ENCODE peak calls at places on chromosomes 6 and 20, in eight cellular contexts. S is heart right ventricle; B is Peyer's patch; E is CD8-positive, alpha-beta T cell; M is fibroblast of lung; A is psoas muscle; U is cardiac muscle cell; P is upper lobe of right lung. Z is an unnamed sample.

GRCh38 chr20:63508072-63508768 is 9.3 kb upstream of the EEF1A2 start:
- DNase-seq in S (no peak), B (no peak), E (no peak), M (no peak), A (peak; percentile 15), U (no peak), P (peak; percentile 40), Z (no peak)

GRCh38 chr6:27502508-27503435 is 29.9 kb upstream of the ZNF184 start:
- DNase-seq in S (peak; percentile 49), B (peak; percentile 69), E (peak; percentile 66), M (peak; percentile 74), A (no peak), U (peak; percentile 65), P (no peak), Z (peak; percentile 29)

GRCh38 chr20:22905667-22906066 is 129.4 kb upstream of the SSTR4 start:
- DNase-seq in S (peak; percentile 60), B (no peak), E (no peak), M (peak; percentile 59), A (peak; percentile 53), U (peak; percentile 89), P (no peak), Z (no peak)

GRCh38 chr6:87251225-87251624 is 71.2 kb upstream of the SMIM8 start:
- DNase-seq in S (no peak), B (no peak), E (no peak), M (no peak), A (no peak), U (no peak), P (no peak), Z (no peak)

GRCh38 chr6:127459231-127459641 is at the start of gene KIAA0408:
- DNase-seq in S (peak; percentile 60), B (no peak), E (no peak), M (peak; percentile 82), A (peak; percentile 85), U (peak; percentile 80), P (peak; percentile 73), Z (no peak)

GRCh38 chr20:36217226-36217625 is 19.1 kb upstream of the AAR2 start:
- DNase-seq in S (no peak), B (no peak), E (no peak), M (no peak), A (no peak), U (no peak), P (no peak), Z (no peak)

GRCh38 chr20:25221592-25222460 is 26.1 kb upstream of the PYGB start:
- DNase-seq in S (peak; percentile 68), B (no peak), E (no peak), M (no peak), A (peak; percentile 74), U (no peak), P (no peak), Z (no peak)

GRCh38 chr6:75794351-75794846 is 45.4 kb downstream of the MYO6 start:
- DNase-seq in S (no peak), B (no peak), E (no peak), M (no peak), A (no peak), U (no peak), P (no peak), Z (no peak)

GRCh38 chr20:63351380-63351700 is 9.8 kb downstream of the CHRNA4 start:
- DNase-seq in S (no peak), B (no peak), E (no peak), M (no peak), A (no peak), U (no peak), P (no peak), Z (no peak)

GRCh38 chr6:408148-408547 is 16.6 kb downstream of the IRF4 start:
- DNase-seq in S (no peak), B (no peak), E (no peak), M (no peak), A (no peak), U (no peak), P (no peak), Z (no peak)

GRCh38 chr6:67252663-67253062 is 1382.4 kb upstream of the ADGRB3 start:
- DNase-seq in S (no peak), B (no peak), E (no peak), M (no peak), A (no peak), U (peak; percentile 1), P (no peak), Z (no peak)

DNA sequence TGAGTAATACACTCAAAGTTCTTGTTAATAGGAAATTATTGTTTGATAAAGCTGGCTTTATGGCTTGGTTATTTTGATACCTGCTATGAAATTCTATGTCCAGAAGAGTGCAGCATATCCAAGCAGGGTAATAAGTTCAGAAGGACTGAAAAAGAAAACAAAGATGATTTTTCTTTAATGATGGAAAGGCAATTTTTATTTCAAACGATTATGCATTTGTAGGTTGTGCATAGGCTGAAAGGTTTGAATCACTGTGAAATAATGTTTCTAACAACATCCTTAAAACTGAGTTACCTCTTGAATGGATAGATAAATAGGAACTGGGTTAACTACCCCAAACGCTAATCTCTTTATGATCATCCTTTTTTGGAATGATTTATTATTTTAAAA is 1.4 kb upstream of the MAN1A1 start:
- DNase-seq in S (no peak), B (no peak), E (no peak), M (peak; percentile 81), A (no peak), U (peak; percentile 73), P (no peak), Z (no peak)
- TF ChIP-seq CTCF in S (peak; percentile 46), B (peak; percentile 66), E (peak; percentile 36), M (peak; percentile 57), A (peak; percentile 18), U (peak; percentile 53), P (peak; percentile 60), Z (peak; percentile 38)

GRCh38 chr6:111563581-111563980 is 42.1 kb downstream of the TRAF3IP2 start:
- DNase-seq in S (no peak), B (no peak), E (no peak), M (no peak), A (no peak), U (no peak), P (no peak), Z (no peak)

GRCh38 chr6:111566222-111566717 is 39.4 kb downstream of the TRAF3IP2 start:
- DNase-seq in S (no peak), B (no peak), E (no peak), M (no peak), A (no peak), U (no peak), P (no peak), Z (no peak)

GRCh38 chr6:111562271-111562670 is 43.4 kb downstream of the TRAF3IP2 start:
- DNase-seq in S (no peak), B (no peak), E (no peak), M (no peak), A (no peak), U (no peak), P (no peak), Z (no peak)

GRCh38 chr6:111565316-111566221 is 40.1 kb downstream of the TRAF3IP2 start:
- DNase-seq in S (no peak), B (no peak), E (no peak), M (no peak), A (no peak), U (no peak), P (no peak), Z (no peak)

GRCh38 chr6:111564482-111564945 is 41.2 kb downstream of the TRAF3IP2 start:
- DNase-seq in S (no peak), B (no peak), E (no peak), M (peak; percentile 57), A (peak; percentile 86), U (peak; percentile 29), P (no peak), Z (peak; percentile 88)
- H3K4me1 ChIP-seq in S (peaks cover 67% of the 10 kb centered on the region), B (no peaks in the 10 kb centered on the region), E (peaks cover 27% of the 10 kb centered on the region), M (peaks cover 35% of the 10 kb centered on the region), A (peaks cover 52% of the 10 kb centered on the region), U (peaks cover 25% of the 10 kb centered on the region), P (peaks cover 49% of the 10 kb centered on the region), Z (peaks cover 15% of the 10 kb centered on the region)

GRCh38 chr20:34750484-34750883 is 46.3 kb downstream of the TP53INP2 start:
- DNase-seq in S (no peak), B (no peak), E (no peak), M (no peak), A (no peak), U (no peak), P (no peak), Z (no peak)

GRCh38 chr20:34744847-34745246 is 40.7 kb downstream of the TP53INP2 start:
- DNase-seq in S (peak; percentile 49), B (no peak), E (no peak), M (no peak), A (no peak), U (no peak), P (no peak), Z (no peak)

GRCh38 chr20:34751453-34751852 is 47.3 kb downstream of the TP53INP2 start:
- DNase-seq in S (no peak), B (no peak), E (no peak), M (no peak), A (no peak), U (no peak), P (no peak), Z (no peak)

GRCh38 chr20:34744340-34744739 is 40.2 kb downstream of the TP53INP2 start:
- DNase-seq in S (no peak), B (no peak), E (no peak), M (no peak), A (no peak), U (no peak), P (no peak), Z (no peak)

DNA sequence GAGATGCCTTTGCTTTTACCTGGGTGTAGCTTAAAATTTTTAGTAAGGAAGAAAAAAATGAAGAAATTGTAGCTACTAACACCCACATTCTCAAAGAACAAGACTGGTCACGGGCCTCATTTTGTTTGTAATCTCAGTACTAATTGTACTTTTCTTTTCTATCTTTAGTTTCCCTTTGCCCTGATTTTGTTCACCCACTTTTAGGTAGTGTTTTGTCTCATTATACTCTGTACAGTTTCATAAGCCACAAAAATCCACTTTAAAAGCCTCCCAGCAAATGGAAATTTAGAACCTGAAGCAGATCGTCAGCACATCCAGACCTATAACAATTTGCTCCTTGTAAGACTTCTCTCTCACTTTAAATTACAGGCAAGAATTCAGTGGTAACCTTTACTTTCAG is 43.3 kb downstream of the TP53INP2 start:
- DNase-seq in S (no peak), B (no peak), E (no peak), M (no peak), A (no peak), U (no peak), P (no peak), Z (no peak)
- H3K36me3 ChIP-seq in S (peaks cover 97% of the 10 kb centered on the region), B (no peaks in the 10 kb centered on the region), E (peaks cover 16% of the 10 kb centered on the region), M (peaks cover 11% of the 10 kb centered on the region), A (peaks cover 96% of the 10 kb centered on the region), U (peaks cover 41% of the 10 kb centered on the region), P (peaks cover 93% of the 10 kb centered on the region), Z (peaks cover 59% of the 10 kb centered on the region)

GRCh38 chr6:142570221-142570671 is 268.4 kb downstream of the ADGRG6 start:
- DNase-seq in S (no peak), B (no peak), E (no peak), M (peak; percentile 22), A (no peak), U (no peak), P (no peak), Z (no peak)

GRCh38 chr6:142569676-142570075 is 267.9 kb downstream of the ADGRG6 start:
- DNase-seq in S (no peak), B (no peak), E (no peak), M (no peak), A (no peak), U (no peak), P (no peak), Z (no peak)

GRCh38 chr6:142568857-142569597 is 267.2 kb downstream of the ADGRG6 start:
- DNase-seq in S (no peak), B (no peak), E (no peak), M (no peak), A (no peak), U (peak; percentile 32), P (no peak), Z (no peak)

GRCh38 chr6:142567476-142567875 is 265.7 kb downstream of the ADGRG6 start:
- DNase-seq in S (no peak), B (no peak), E (no peak), M (no peak), A (no peak), U (no peak), P (no peak), Z (no peak)

GRCh38 chr6:142566628-142567396 is 265.0 kb downstream of the ADGRG6 start:
- DNase-seq in S (peak; percentile 42), B (peak; percentile 27), E (peak; percentile 62), M (peak; percentile 63), A (no peak), U (peak; percentile 71), P (no peak), Z (no peak)
- TF ChIP-seq CTCF in S (peak; percentile 87), B (peak; percentile 66), E (peak; percentile 75), M (peak; percentile 98), A (peak; percentile 63), U (peak; percentile 92), P (peak; percentile 87), Z (peak; percentile 87)

Z was measured in ascending aorta.